ENCODE peak calls at places on chromosomes 12 and 14, in ten cellular contexts. B is AG04450; A is left ventricle myocardium inferior; R is heart right ventricle; S is ovary; J is A549; H is tibial nerve; U is CD4-positive, CD25-positive, alpha-beta regulatory T cell; N is esophagus squamous epithelium; Z is CD8-positive, alpha-beta memory T cell. E is an unnamed sample.

GRCh38 chr14:98103705-98104104 is 1168.3 kb downstream of the BCL11B start:
- DNase-seq in B (no peak), A (no peak), R (no peak), S (no peak), J (no peak), H (no peak), U (peak; percentile 46), N (no peak), Z (peak; percentile 29), E (no peak)

GRCh38 chr12:124821252-124822200 is 42.1 kb downstream of the SCARB1 start:
- DNase-seq in B (no peak), A (no peak), R (no peak), S (no peak), J (no peak), H (no peak), U (no peak), N (no peak), Z (no peak), E (no peak)

GRCh38 chr14:97251423-97252155 is 454.4 kb downstream of the VRK1 start:
- DNase-seq in B (no peak), A (no peak), R (no peak), S (no peak), J (no peak), H (no peak), U (no peak), N (no peak), Z (no peak), E (no peak)

GRCh38 chr12:99235381-99235780 is 412.2 kb upstream of the GARIN6 start:
- DNase-seq in B (no peak), A (no peak), R (no peak), S (no peak), J (no peak), H (no peak), U (no peak), N (no peak), Z (no peak), E (no peak)

GRCh38 chr12:90250766-90251165 is 542.1 kb upstream of the ATP2B1 start:
- DNase-seq in B (no peak), A (no peak), R (no peak), S (no peak), J (no peak), H (no peak), U (no peak), N (no peak), Z (no peak), E (no peak)

GRCh38 chr14:70822706-70823185 is 13.4 kb upstream of the MAP3K9 start:
- DNase-seq in B (no peak), A (peak; percentile 43), R (peak; percentile 53), S (peak; percentile 33), J (peak; percentile 33), H (no peak), U (no peak), N (no peak), Z (no peak), E (no peak)

GRCh38 chr12:69633061-69633460 is 22.4 kb upstream of the LRRC10 start:
- DNase-seq in B (no peak), A (no peak), R (no peak), S (no peak), J (peak; percentile 13), H (no peak), U (no peak), N (no peak), Z (no peak), E (no peak)

GRCh38 chr12:88553941-88554658 is 26.2 kb downstream of the KITLG start:
- DNase-seq in B (no peak), A (no peak), R (no peak), S (no peak), J (peak; percentile 74), H (no peak), U (no peak), N (no peak), Z (no peak), E (peak; percentile 53)

GRCh38 chr12:49585477-49586445 is 17.8 kb upstream of the MCRS1 start:
- DNase-seq in B (no peak), A (no peak), R (no peak), S (no peak), J (no peak), H (no peak), U (no peak), N (no peak), Z (no peak), E (no peak)

DNA sequence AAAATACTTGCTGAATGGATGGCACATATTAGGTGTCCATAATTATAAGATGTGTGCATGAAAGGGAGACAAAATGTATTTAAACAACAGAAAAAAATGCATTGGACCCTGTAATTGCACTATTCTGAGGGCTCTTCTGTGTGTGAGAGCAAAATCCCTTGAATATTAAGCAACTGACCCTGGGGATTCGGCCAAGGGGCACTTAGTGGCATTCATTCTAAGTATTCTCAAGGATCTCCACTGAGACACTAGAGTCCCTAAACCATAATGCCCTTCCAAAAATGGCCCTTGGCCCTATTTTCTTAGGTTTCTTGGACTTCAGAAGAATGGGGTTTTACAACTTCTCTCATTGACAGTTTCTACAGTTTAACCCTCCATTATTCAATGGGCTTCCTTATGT is 388.6 kb downstream of the GLT1D1 start:
- DNase-seq in B (no peak), A (no peak), R (no peak), S (no peak), J (no peak), H (no peak), U (no peak), N (no peak), Z (no peak), E (no peak)
- H3K27ac ChIP-seq in B (no peak overlapping the region), A (no peak overlapping the region), R (no peak overlapping the region), S (no peak overlapping the region), J (no peak overlapping the region), H (no peak overlapping the region), U (no peak overlapping the region), N (no peak overlapping the region), Z (no peak overlapping the region), E (no peak overlapping the region)

GRCh38 chr14:53109028-53109687 is 44.0 kb downstream of the DDHD1 start:
- DNase-seq in B (no peak), A (no peak), R (no peak), S (no peak), J (no peak), H (no peak), U (peak; percentile 54), N (no peak), Z (peak; percentile 58), E (no peak)
- H3K4me3 ChIP-seq in B (no peak overlapping the region), A (peak overlapping the region; percentile 29), R (no peak overlapping the region), S (no peak overlapping the region), J (no peak overlapping the region), H (peak overlapping the region; percentile 32), U (peak overlapping the region; percentile 98), N (no peak overlapping the region), Z (peak overlapping the region; percentile 64), E (no peak overlapping the region)

DNA sequence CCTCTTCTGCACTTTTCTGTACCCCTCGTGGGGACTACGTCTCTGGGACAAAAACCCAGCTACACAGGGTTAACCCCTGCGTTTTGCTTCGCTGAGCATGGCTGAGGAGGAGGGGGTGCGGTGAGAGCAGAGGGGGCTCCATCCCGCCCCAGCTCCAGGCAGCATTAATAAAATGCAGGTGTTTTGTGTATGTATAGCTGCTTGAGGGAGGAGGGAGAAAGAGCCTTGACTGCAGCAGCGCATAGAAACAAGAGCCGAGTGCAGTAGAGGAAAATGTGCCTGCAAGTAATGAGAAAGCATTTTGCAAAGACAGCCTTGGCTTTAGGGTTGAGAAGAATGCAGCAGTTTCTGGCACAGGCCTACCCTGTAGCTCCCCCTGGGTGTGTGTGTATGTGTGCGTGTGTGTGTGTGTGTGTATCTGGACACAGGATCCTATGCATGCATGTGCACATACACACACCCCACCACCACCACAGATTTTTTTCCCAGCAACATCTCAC is 103.9 kb downstream of the ZFP36L1 start:
- DNase-seq in B (no peak), A (no peak), R (no peak), S (peak; percentile 54), J (peak; percentile 58), H (no peak), U (no peak), N (no peak), Z (no peak), E (peak; percentile 52)
- H3K27ac ChIP-seq in B (peak overlapping the region; percentile 49), A (no peak overlapping the region), R (no peak overlapping the region), S (no peak overlapping the region), J (peak overlapping the region; percentile 86), H (no peak overlapping the region), U (no peak overlapping the region), N (peak overlapping the region; percentile 0), Z (no peak overlapping the region), E (no peak overlapping the region)

GRCh38 chr12:116687888-116688287 is 50.0 kb downstream of the SPRING1 start:
- DNase-seq in B (no peak), A (peak; percentile 46), R (peak; percentile 65), S (no peak), J (peak; percentile 76), H (no peak), U (no peak), N (no peak), Z (no peak), E (no peak)
- H3K4me3 ChIP-seq in B (no peak overlapping the region), A (no peak overlapping the region), R (no peak overlapping the region), S (no peak overlapping the region), J (no peak overlapping the region), H (no peak overlapping the region), U (no peak overlapping the region), N (no peak overlapping the region), Z (no peak overlapping the region), E (no peak overlapping the region)

GRCh38 chr14:54580933-54581332 is 14.0 kb downstream of the SAMD4A start:
- DNase-seq in B (no peak), A (no peak), R (no peak), S (no peak), J (no peak), H (no peak), U (no peak), N (no peak), Z (no peak), E (no peak)

GRCh38 chr14:54574528-54574927 is 7.6 kb downstream of the SAMD4A start:
- DNase-seq in B (no peak), A (no peak), R (no peak), S (no peak), J (no peak), H (no peak), U (no peak), N (no peak), Z (no peak), E (no peak)

GRCh38 chr14:54577977-54578376 is 11.0 kb downstream of the SAMD4A start:
- DNase-seq in B (no peak), A (no peak), R (no peak), S (no peak), J (peak; percentile 82), H (no peak), U (no peak), N (no peak), Z (no peak), E (peak; percentile 25)

GRCh38 chr14:54579606-54580005 is 12.7 kb downstream of the SAMD4A start:
- DNase-seq in B (no peak), A (no peak), R (no peak), S (no peak), J (peak; percentile 68), H (no peak), U (no peak), N (no peak), Z (no peak), E (peak; percentile 47)

DNA sequence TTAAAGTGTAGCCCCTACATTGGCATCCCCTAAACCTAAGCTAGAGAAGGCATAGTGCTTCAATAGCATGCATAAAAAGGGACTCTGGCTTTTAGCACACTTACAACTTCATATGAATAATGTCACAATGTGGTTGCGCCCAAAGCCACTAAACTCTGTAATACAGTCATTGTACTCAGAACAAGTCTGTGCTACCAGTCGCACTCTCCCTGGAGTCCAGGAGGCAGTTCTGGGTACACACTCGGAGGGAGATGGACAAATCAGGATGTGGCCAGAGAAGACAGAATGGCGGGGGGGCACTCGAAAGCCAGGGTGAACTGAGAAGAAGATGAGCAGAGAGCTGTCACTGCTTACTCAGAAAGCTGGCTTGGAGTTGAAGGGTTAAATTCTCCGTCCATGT is 10.6 kb downstream of the SAMD4A start:
- DNase-seq in B (no peak), A (no peak), R (no peak), S (no peak), J (no peak), H (no peak), U (no peak), N (no peak), Z (no peak), E (no peak)
- H3K27ac ChIP-seq in B (no peak overlapping the region), A (peak overlapping the region; percentile 14), R (peak overlapping the region; percentile 39), S (no peak overlapping the region), J (peak overlapping the region; percentile 20), H (no peak overlapping the region), U (no peak overlapping the region), N (no peak overlapping the region), Z (no peak overlapping the region), E (no peak overlapping the region)